ENCODE peak calls at places on chromosomes 12 and 14, in ten cellular contexts. One of them, this sample, is unnamed.

GRCh38 chr12:27610380-27610779 is 85.9 kb upstream of the REP15 start:
- DNase-seq in AG10803: peak; percentile 76
- DNase-seq in endodermal cell: no peak
- DNase-seq in upper lobe of right lung: no peak
- DNase-seq in testis: no peak
- DNase-seq in A549: no peak
- DNase-seq in colonic mucosa: no peak
- DNase-seq in adipocyte: peak; percentile 59
- DNase-seq in uterus: no peak
- DNase-seq in cardiac muscle cell: peak; percentile 55
- DNase-seq in this sample: peak; percentile 52

GRCh38 chr12:119642986-119643385 is 24.9 kb upstream of the PRKAB1 start:
- DNase-seq in AG10803: no peak
- DNase-seq in endodermal cell: peak; percentile 80
- DNase-seq in upper lobe of right lung: no peak
- DNase-seq in testis: peak; percentile 20
- DNase-seq in A549: no peak
- DNase-seq in colonic mucosa: no peak
- DNase-seq in adipocyte: no peak
- DNase-seq in uterus: no peak
- DNase-seq in cardiac muscle cell: no peak
- DNase-seq in this sample: no peak

GRCh38 chr14:90522585-90523191 is 125.9 kb downstream of the CALM1 start:
- DNase-seq in AG10803: no peak
- DNase-seq in endodermal cell: no peak
- DNase-seq in upper lobe of right lung: no peak
- DNase-seq in testis: peak; percentile 96
- DNase-seq in A549: no peak
- DNase-seq in colonic mucosa: no peak
- DNase-seq in adipocyte: peak; percentile 13
- DNase-seq in uterus: peak; percentile 80
- DNase-seq in cardiac muscle cell: peak; percentile 71
- DNase-seq in this sample: peak; percentile 54

GRCh38 chr12:5166976-5167375 is 123.3 kb downstream of the KCNA5 start:
- DNase-seq in AG10803: peak; percentile 100
- DNase-seq in endodermal cell: no peak
- DNase-seq in upper lobe of right lung: no peak
- DNase-seq in testis: no peak
- DNase-seq in A549: no peak
- DNase-seq in colonic mucosa: no peak
- DNase-seq in adipocyte: peak; percentile 77
- DNase-seq in uterus: no peak
- DNase-seq in cardiac muscle cell: peak; percentile 94
- DNase-seq in this sample: peak; percentile 91

GRCh38 chr14:57816568-57817284 is 49.2 kb downstream of the SLC35F4 start:
- DNase-seq in AG10803: no peak
- DNase-seq in endodermal cell: no peak
- DNase-seq in upper lobe of right lung: no peak
- DNase-seq in testis: no peak
- DNase-seq in A549: no peak
- DNase-seq in colonic mucosa: no peak
- DNase-seq in adipocyte: no peak
- DNase-seq in uterus: no peak
- DNase-seq in cardiac muscle cell: no peak
- DNase-seq in this sample: no peak

GRCh38 chr14:99774526-99775307 is 18.5 kb upstream of the EML1 start:
- DNase-seq in AG10803: peak; percentile 62
- DNase-seq in endodermal cell: no peak
- DNase-seq in upper lobe of right lung: no peak
- DNase-seq in testis: peak; percentile 69
- DNase-seq in A549: no peak
- DNase-seq in colonic mucosa: no peak
- DNase-seq in adipocyte: no peak
- DNase-seq in uterus: peak; percentile 7
- DNase-seq in cardiac muscle cell: peak; percentile 55
- DNase-seq in this sample: peak; percentile 30

GRCh38 chr12:52949413-52950331 is 754 bp downstream of the KRT18 start:
- DNase-seq in AG10803: peak; percentile 81
- DNase-seq in endodermal cell: peak; percentile 92
- DNase-seq in upper lobe of right lung: peak; percentile 73
- DNase-seq in testis: no peak
- DNase-seq in A549: peak; percentile 87
- DNase-seq in colonic mucosa: peak; percentile 90
- DNase-seq in adipocyte: no peak
- DNase-seq in uterus: peak; percentile 26
- DNase-seq in cardiac muscle cell: peak; percentile 94
- DNase-seq in this sample: peak; percentile 96

GRCh38 chr12:132872975-132873421 is 14.4 kb downstream of the CHFR start:
- DNase-seq in AG10803: no peak
- DNase-seq in endodermal cell: no peak
- DNase-seq in upper lobe of right lung: no peak
- DNase-seq in testis: no peak
- DNase-seq in A549: no peak
- DNase-seq in colonic mucosa: no peak
- DNase-seq in adipocyte: no peak
- DNase-seq in uterus: no peak
- DNase-seq in cardiac muscle cell: no peak
- DNase-seq in this sample: no peak

GRCh38 chr12:88458327-88458726 is 121.9 kb downstream of the KITLG start:
- DNase-seq in AG10803: no peak
- DNase-seq in endodermal cell: no peak
- DNase-seq in upper lobe of right lung: no peak
- DNase-seq in testis: no peak
- DNase-seq in A549: no peak
- DNase-seq in colonic mucosa: no peak
- DNase-seq in adipocyte: no peak
- DNase-seq in uterus: no peak
- DNase-seq in cardiac muscle cell: no peak
- DNase-seq in this sample: no peak

GRCh38 chr12:111664961-111665865 is 20.5 kb downstream of the BRAP start:
- DNase-seq in AG10803: no peak
- DNase-seq in endodermal cell: no peak
- DNase-seq in upper lobe of right lung: no peak
- DNase-seq in testis: no peak
- DNase-seq in A549: no peak
- DNase-seq in colonic mucosa: no peak
- DNase-seq in adipocyte: no peak
- DNase-seq in uterus: no peak
- DNase-seq in cardiac muscle cell: no peak
- DNase-seq in this sample: no peak

GRCh38 chr14:90505531-90505930 is 108.7 kb downstream of the CALM1 start:
- DNase-seq in AG10803: no peak
- DNase-seq in endodermal cell: no peak
- DNase-seq in upper lobe of right lung: no peak
- DNase-seq in testis: no peak
- DNase-seq in A549: no peak
- DNase-seq in colonic mucosa: no peak
- DNase-seq in adipocyte: no peak
- DNase-seq in uterus: no peak
- DNase-seq in cardiac muscle cell: no peak
- DNase-seq in this sample: no peak

GRCh38 chr14:106309423-106309822 is 783.0 kb downstream of the TMEM121 start:
- DNase-seq in AG10803: no peak
- DNase-seq in endodermal cell: no peak
- DNase-seq in upper lobe of right lung: no peak
- DNase-seq in testis: no peak
- DNase-seq in A549: no peak
- DNase-seq in colonic mucosa: no peak
- DNase-seq in adipocyte: no peak
- DNase-seq in uterus: no peak
- DNase-seq in cardiac muscle cell: no peak
- DNase-seq in this sample: no peak
- H3K4me3 ChIP-seq in AG10803: no peak overlapping the region
- H3K4me3 ChIP-seq in endodermal cell: peak overlapping the region; percentile 43
- H3K4me3 ChIP-seq in upper lobe of right lung: no peak overlapping the region
- H3K4me3 ChIP-seq in testis: no peak overlapping the region
- H3K4me3 ChIP-seq in A549: no peak overlapping the region
- H3K4me3 ChIP-seq in colonic mucosa: no peak overlapping the region
- H3K4me3 ChIP-seq in adipocyte: no peak overlapping the region
- H3K4me3 ChIP-seq in uterus: no peak overlapping the region
- H3K4me3 ChIP-seq in cardiac muscle cell: no peak overlapping the region
- H3K4me3 ChIP-seq in this sample: no peak overlapping the region

GRCh38 chr12:113075137-113075683 is 18.7 kb downstream of the DTX1 start:
- DNase-seq in AG10803: no peak
- DNase-seq in endodermal cell: no peak
- DNase-seq in upper lobe of right lung: no peak
- DNase-seq in testis: no peak
- DNase-seq in A549: no peak
- DNase-seq in colonic mucosa: no peak
- DNase-seq in adipocyte: no peak
- DNase-seq in uterus: no peak
- DNase-seq in cardiac muscle cell: no peak
- DNase-seq in this sample: no peak

GRCh38 chr12:113077859-113078256 is 21.3 kb downstream of the DTX1 start:
- DNase-seq in AG10803: no peak
- DNase-seq in endodermal cell: no peak
- DNase-seq in upper lobe of right lung: no peak
- DNase-seq in testis: no peak
- DNase-seq in A549: no peak
- DNase-seq in colonic mucosa: no peak
- DNase-seq in adipocyte: no peak
- DNase-seq in uterus: no peak
- DNase-seq in cardiac muscle cell: no peak
- DNase-seq in this sample: no peak

GRCh38 chr12:113073586-113073985 is 17.1 kb downstream of the DTX1 start:
- DNase-seq in AG10803: no peak
- DNase-seq in endodermal cell: no peak
- DNase-seq in upper lobe of right lung: no peak
- DNase-seq in testis: no peak
- DNase-seq in A549: no peak
- DNase-seq in colonic mucosa: no peak
- DNase-seq in adipocyte: no peak
- DNase-seq in uterus: no peak
- DNase-seq in cardiac muscle cell: no peak
- DNase-seq in this sample: no peak

GRCh38 chr12:113080692-113081091 is 24.2 kb downstream of the DTX1 start:
- DNase-seq in AG10803: no peak
- DNase-seq in endodermal cell: no peak
- DNase-seq in upper lobe of right lung: no peak
- DNase-seq in testis: peak; percentile 63
- DNase-seq in A549: no peak
- DNase-seq in colonic mucosa: no peak
- DNase-seq in adipocyte: no peak
- DNase-seq in uterus: no peak
- DNase-seq in cardiac muscle cell: no peak
- DNase-seq in this sample: no peak

DNA sequence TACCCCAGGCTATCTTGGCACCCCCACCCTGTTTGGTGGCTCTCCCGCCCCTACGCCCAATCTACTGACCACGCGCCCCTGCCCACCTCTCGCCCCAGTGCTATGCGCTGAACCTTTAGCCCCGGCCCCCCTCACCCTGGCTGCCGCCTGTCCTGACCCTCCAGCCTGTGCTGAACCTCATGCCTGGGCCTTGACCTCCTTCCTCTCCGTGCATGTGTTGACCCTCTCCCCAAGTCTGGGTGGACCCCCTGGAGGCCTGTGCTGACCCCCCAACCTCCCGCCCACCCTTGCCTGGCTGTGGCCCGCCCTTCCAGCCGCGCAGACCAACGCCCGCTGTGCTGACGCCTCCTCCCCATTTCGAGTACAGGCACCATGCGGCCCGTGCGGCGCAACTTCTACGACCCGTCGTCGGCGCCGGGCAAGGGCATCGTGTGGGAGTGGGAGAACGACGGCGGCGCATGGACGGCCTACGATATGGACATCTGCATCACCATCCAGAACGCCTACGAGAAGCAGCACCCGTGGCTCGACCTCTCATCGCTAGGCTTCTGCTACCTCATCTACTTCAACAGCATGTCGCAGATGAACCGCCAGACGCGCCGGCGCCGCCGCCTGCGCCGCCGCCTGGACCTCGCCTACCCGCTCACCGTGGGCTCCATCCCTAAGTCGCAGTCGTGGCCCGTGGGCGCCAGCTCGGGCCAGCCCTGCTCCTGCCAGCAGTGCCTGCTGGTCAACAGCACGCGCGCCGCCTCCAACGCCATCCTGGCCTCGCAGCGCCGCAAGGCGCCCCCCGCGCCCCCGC is 20.7 kb downstream of the DTX1 start:
- DNase-seq in AG10803: no peak
- DNase-seq in endodermal cell: peak; percentile 79
- DNase-seq in upper lobe of right lung: no peak
- DNase-seq in testis: no peak
- DNase-seq in A549: no peak
- DNase-seq in colonic mucosa: no peak
- DNase-seq in adipocyte: no peak
- DNase-seq in uterus: no peak
- DNase-seq in cardiac muscle cell: no peak
- DNase-seq in this sample: no peak
- H3K4me3 ChIP-seq in AG10803: no peak overlapping the region
- H3K4me3 ChIP-seq in endodermal cell: no peak overlapping the region
- H3K4me3 ChIP-seq in upper lobe of right lung: no peak overlapping the region
- H3K4me3 ChIP-seq in testis: peak overlapping the region; percentile 38
- H3K4me3 ChIP-seq in A549: peak overlapping the region; percentile 25
- H3K4me3 ChIP-seq in colonic mucosa: no peak overlapping the region
- H3K4me3 ChIP-seq in adipocyte: no peak overlapping the region
- H3K4me3 ChIP-seq in uterus: no peak overlapping the region
- H3K4me3 ChIP-seq in cardiac muscle cell: no peak overlapping the region
- H3K4me3 ChIP-seq in this sample: no peak overlapping the region

GRCh38 chr12:6956332-6956727 is 5.2 kb downstream of the PTPN6 start:
- DNase-seq in AG10803: no peak
- DNase-seq in endodermal cell: no peak
- DNase-seq in upper lobe of right lung: peak; percentile 72
- DNase-seq in testis: no peak
- DNase-seq in A549: no peak
- DNase-seq in colonic mucosa: no peak
- DNase-seq in adipocyte: no peak
- DNase-seq in uterus: no peak
- DNase-seq in cardiac muscle cell: no peak
- DNase-seq in this sample: no peak
- H3K4me3 ChIP-seq in AG10803: no peak overlapping the region
- H3K4me3 ChIP-seq in endodermal cell: no peak overlapping the region
- H3K4me3 ChIP-seq in upper lobe of right lung: no peak overlapping the region
- H3K4me3 ChIP-seq in testis: no peak overlapping the region
- H3K4me3 ChIP-seq in A549: no peak overlapping the region
- H3K4me3 ChIP-seq in colonic mucosa: no peak overlapping the region
- H3K4me3 ChIP-seq in adipocyte: no peak overlapping the region
- H3K4me3 ChIP-seq in uterus: no peak overlapping the region
- H3K4me3 ChIP-seq in cardiac muscle cell: no peak overlapping the region
- H3K4me3 ChIP-seq in this sample: no peak overlapping the region

GRCh38 chr12:124136796-124137195 is 158.1 kb upstream of the RFLNA start:
- DNase-seq in AG10803: no peak
- DNase-seq in endodermal cell: no peak
- DNase-seq in upper lobe of right lung: no peak
- DNase-seq in testis: no peak
- DNase-seq in A549: no peak
- DNase-seq in colonic mucosa: no peak
- DNase-seq in adipocyte: no peak
- DNase-seq in uterus: no peak
- DNase-seq in cardiac muscle cell: no peak
- DNase-seq in this sample: no peak

GRCh38 chr12:124142395-124143005 is 152.4 kb upstream of the RFLNA start:
- DNase-seq in AG10803: no peak
- DNase-seq in endodermal cell: no peak
- DNase-seq in upper lobe of right lung: no peak
- DNase-seq in testis: no peak
- DNase-seq in A549: no peak
- DNase-seq in colonic mucosa: no peak
- DNase-seq in adipocyte: no peak
- DNase-seq in uterus: no peak
- DNase-seq in cardiac muscle cell: no peak
- DNase-seq in this sample: no peak

GRCh38 chr12:124143726-124144125 is 151.2 kb upstream of the RFLNA start:
- DNase-seq in AG10803: no peak
- DNase-seq in endodermal cell: peak; percentile 71
- DNase-seq in upper lobe of right lung: no peak
- DNase-seq in testis: no peak
- DNase-seq in A549: no peak
- DNase-seq in colonic mucosa: no peak
- DNase-seq in adipocyte: no peak
- DNase-seq in uterus: no peak
- DNase-seq in cardiac muscle cell: no peak
- DNase-seq in this sample: no peak

GRCh38 chr12:124140889-124141550 is 153.9 kb upstream of the RFLNA start:
- DNase-seq in AG10803: no peak
- DNase-seq in endodermal cell: peak; percentile 75
- DNase-seq in upper lobe of right lung: no peak
- DNase-seq in testis: no peak
- DNase-seq in A549: no peak
- DNase-seq in colonic mucosa: no peak
- DNase-seq in adipocyte: no peak
- DNase-seq in uterus: no peak
- DNase-seq in cardiac muscle cell: no peak
- DNase-seq in this sample: no peak
- H3K4me3 ChIP-seq in AG10803: no peak overlapping the region
- H3K4me3 ChIP-seq in endodermal cell: peak overlapping the region; percentile 13
- H3K4me3 ChIP-seq in upper lobe of right lung: no peak overlapping the region
- H3K4me3 ChIP-seq in testis: no peak overlapping the region
- H3K4me3 ChIP-seq in A549: no peak overlapping the region
- H3K4me3 ChIP-seq in colonic mucosa: no peak overlapping the region
- H3K4me3 ChIP-seq in adipocyte: no peak overlapping the region
- H3K4me3 ChIP-seq in uterus: no peak overlapping the region
- H3K4me3 ChIP-seq in cardiac muscle cell: no peak overlapping the region
- H3K4me3 ChIP-seq in this sample: no peak overlapping the region